ENCODE peak calls at places on chromosomes 16 and 17, in nine cellular contexts. I, N, E, V, X, Y, U, T and G are unnamed samples.

GRCh38 chr16:59696495-59696894 is 962.4 kb upstream of the GOT2 start:
- DNase-seq in I (no peak), T (no peak), E (no peak), X (no peak), V (no peak), Y (no peak), U (no peak), N (no peak), G (no peak)

GRCh38 chr16:22797551-22797950 is 16.4 kb upstream of the HS3ST2 start:
- DNase-seq in N (no peak), U (no peak), T (no peak), V (no peak), X (no peak), E (no peak), Y (no peak), I (no peak), G (no peak)

GRCh38 chr17:8955021-8955420 is 10.5 kb downstream of the PIK3R5 start:
- DNase-seq in T (no peak), U (no peak), E (no peak), V (no peak), X (no peak), N (no peak), Y (no peak), I (no peak), G (no peak)

GRCh38 chr16:31703526-31704128 is 170.0 kb upstream of the ZNF267 start:
- DNase-seq in X (no peak), E (no peak), I (no peak), Y (no peak), V (no peak), N (no peak), U (no peak), T (no peak), G (no peak)

GRCh38 chr16:28096974-28097373 is 33.5 kb upstream of the GSG1L start:
- DNase-seq in U (no peak), E (no peak), N (no peak), I (no peak), V (no peak), T (no peak), X (no peak), Y (no peak), G (no peak)

GRCh38 chr17:8706431-8706830 is 38.2 kb downstream of the CCDC42 start:
- DNase-seq in V (no peak), I (no peak), Y (no peak), T (no peak), E (no peak), X (no peak), N (no peak), U (no peak), G (no peak)

GRCh38 chr16:19287241-19287640 is 1.7 kb downstream of the CLEC19A start:
- DNase-seq in E (no peak), U (no peak), I (no peak), Y (no peak), T (no peak), N (no peak), X (no peak), V (no peak), G (no peak)

GRCh38 chr16:54699656-54700055 is 231.0 kb upstream of the IRX5 start:
- DNase-seq in V (no peak), Y (no peak), N (no peak), T (no peak), X (no peak), U (no peak), E (no peak), I (no peak), G (no peak)

GRCh38 chr17:50956750-50957523 is 90.8 kb upstream of the TOB1 start:
- DNase-seq in T (peak), V (peak), I (peak), U (peak), N (peak), Y (peak), E (peak), X (peak), G (peak)

GRCh38 chr17:78174870-78175642 is 6.7 kb downstream of the SYNGR2 start:
- DNase-seq in Y (no peak), U (no peak), V (no peak), E (no peak), X (no peak), N (no peak), I (peak), T (no peak), G (no peak)

GRCh38 chr17:67011527-67012175 is 32.7 kb upstream of the CACNG1 start:
- DNase-seq in E (no peak), Y (no peak), N (no peak), I (no peak), X (no peak), V (no peak), T (no peak), U (no peak), G (no peak)

GRCh38 chr16:26526633-26527032 is 540.1 kb upstream of the C16orf82 start:
- DNase-seq in N (no peak), E (no peak), X (no peak), Y (no peak), T (no peak), I (no peak), U (no peak), V (no peak), G (no peak)

GRCh38 chr17:28948873-28949184 is 2.5 kb downstream of the PHF12 start:
- DNase-seq in V (no peak), X (no peak), I (peak), Y (no peak), T (no peak), N (no peak), U (peak), E (no peak), G (no peak)

GRCh38 chr16:85490971-85491771 is 122.0 kb upstream of the GSE1 start:
- DNase-seq in Y (peak), X (peak), N (no peak), I (peak), E (peak), U (no peak), T (no peak), V (no peak), G (no peak)

GRCh38 chr17:67043283-67043682 is 1.1 kb upstream of the CACNG1 start:
- DNase-seq in Y (no peak), I (peak), V (no peak), N (no peak), X (no peak), T (no peak), U (no peak), E (no peak), G (no peak)

GRCh38 chr16:58249388-58249779 is 45.4 kb downstream of the PRSS54 start:
- DNase-seq in N (no peak), X (no peak), I (no peak), E (no peak), U (no peak), V (no peak), T (no peak), Y (no peak), G (no peak)

GRCh38 chr17:49266233-49266632 is 35.6 kb upstream of the PHOSPHO1 start:
- DNase-seq in T (no peak), X (no peak), E (no peak), U (no peak), V (no peak), N (no peak), Y (no peak), I (no peak), G (no peak)

GRCh38 chr16:15775209-15775608 is 81.6 kb downstream of the MYH11 start:
- DNase-seq in T (no peak), I (peak), E (no peak), N (peak), X (no peak), V (no peak), Y (no peak), U (no peak), G (no peak)

GRCh38 chr17:51795401-51795800 is 363.1 kb downstream of the CA10 start:
- DNase-seq in V (no peak), X (no peak), E (no peak), I (no peak), U (no peak), N (no peak), Y (no peak), T (no peak), G (no peak)

GRCh38 chr16:1494711-1495110 is 1.6 kb downstream of the TELO2 start:
- DNase-seq in N (peak), X (no peak), V (no peak), Y (no peak), E (no peak), T (no peak), I (no peak), U (no peak), G (no peak)

GRCh38 chr17:68450391-68450790 is 6.9 kb downstream of the WIPI1 start:
- DNase-seq in U (no peak), I (no peak), V (no peak), X (no peak), N (no peak), Y (no peak), E (no peak), T (no peak), G (no peak)

GRCh38 chr17:61352771-61353170 is 46.9 kb upstream of the TBX2 start:
- DNase-seq in V (no peak), X (no peak), E (no peak), Y (no peak), N (no peak), T (no peak), I (no peak), U (no peak), G (no peak)

GRCh38 chr16:9808210-9808609 is 374.0 kb downstream of the GRIN2A start:
- DNase-seq in N (no peak), T (no peak), Y (no peak), E (no peak), I (no peak), V (no peak), X (no peak), U (no peak), G (no peak)